ENCODE peak calls at places on chromosome 7, in seven cellular contexts. W, I, Y, M, T, P and D are unnamed samples.

GRCh38 chr7:124536156-124536762 is 229.3 kb downstream of the GPR37 start:
- DNase-seq in W (no peak), I (no peak), Y (no peak), M (no peak), T (peak), P (no peak), D (no peak)

GRCh38 chr7:64890761-64891666 is 12.1 kb upstream of the ZNF273 start:
- DNase-seq in W (no peak), I (no peak), Y (no peak), M (no peak), T (no peak), P (peak), D (no peak)

GRCh38 chr7:127967276-127967675 is 64.0 kb downstream of the LRRC4 start:
- DNase-seq in W (no peak), I (no peak), Y (no peak), M (no peak), T (no peak), P (no peak), D (no peak)

GRCh38 chr7:99806839-99807478 is 20.9 kb upstream of the CYP3A43 start:
- DNase-seq in W (no peak), I (no peak), Y (no peak), M (no peak), T (no peak), P (no peak), D (no peak)

GRCh38 chr7:25968205-25968993 is 183.6 kb upstream of the NFE2L3 start:
- DNase-seq in W (no peak), I (no peak), Y (peak), M (no peak), T (no peak), P (no peak), D (no peak)

GRCh38 chr7:35704261-35704660 is 9.3 kb upstream of the HERPUD2 start:
- DNase-seq in W (no peak), I (no peak), Y (no peak), M (no peak), T (no peak), P (no peak), D (no peak)

GRCh38 chr7:127871226-127871625 is 160.0 kb downstream of the LRRC4 start:
- DNase-seq in W (no peak), I (no peak), Y (no peak), M (no peak), T (no peak), P (no peak), D (no peak)

GRCh38 chr7:6432786-6433185 is 15.0 kb downstream of the DAGLB start:
- DNase-seq in W (no peak), I (no peak), Y (no peak), M (no peak), T (no peak), P (no peak), D (no peak)

GRCh38 chr7:147249956-147250355 is 1133.4 kb downstream of the CNTNAP2 start:
- DNase-seq in W (no peak), I (no peak), Y (no peak), M (no peak), T (no peak), P (no peak), D (no peak)

GRCh38 chr7:4604456-4604940 is 77.6 kb upstream of the FOXK1 start:
- DNase-seq in W (no peak), I (no peak), Y (no peak), M (no peak), T (no peak), P (no peak), D (no peak)

GRCh38 chr7:24851791-24852190 is 94.5 kb upstream of the GSDME start:
- DNase-seq in W (no peak), I (no peak), Y (no peak), M (no peak), T (no peak), P (no peak), D (no peak)

GRCh38 chr7:95986136-95986535 is 213.8 kb downstream of the DYNC1I1 start:
- DNase-seq in W (no peak), I (no peak), Y (no peak), M (no peak), T (peak), P (no peak), D (no peak)

GRCh38 chr7:19752045-19752444 is 21.4 kb downstream of the TMEM196 start:
- DNase-seq in W (no peak), I (no peak), Y (no peak), M (no peak), T (no peak), P (no peak), D (no peak)

GRCh38 chr7:21945374-21946227 is at the start of gene CDCA7L:
- DNase-seq in W (peak), I (peak), Y (peak), M (peak), T (peak), P (peak), D (peak)
- TF ChIP-seq CTCF in W (no peak), I (peak), Y (peak), M (no peak), T (no peak), P (no peak), D (no peak)

GRCh38 chr7:1546909-1547776 is 8.9 kb downstream of the TMEM184A start:
- DNase-seq in W (no peak), I (no peak), Y (peak), M (peak), T (no peak), P (no peak), D (no peak)

GRCh38 chr7:1544178-1544895 is 11.7 kb downstream of the TMEM184A start:
- DNase-seq in W (no peak), I (no peak), Y (peak), M (no peak), T (no peak), P (no peak), D (no peak)

GRCh38 chr7:1544896-1545416 is 11.0 kb downstream of the TMEM184A start:
- DNase-seq in W (no peak), I (no peak), Y (no peak), M (peak), T (no peak), P (no peak), D (no peak)

GRCh38 chr7:1546274-1546908 is 9.6 kb downstream of the TMEM184A start:
- DNase-seq in W (no peak), I (no peak), Y (no peak), M (peak), T (no peak), P (no peak), D (no peak)

GRCh38 chr7:1545417-1546246 is 10.4 kb downstream of the TMEM184A start:
- DNase-seq in W (no peak), I (no peak), Y (no peak), M (peak), T (no peak), P (no peak), D (no peak)
- TF ChIP-seq CTCF in W (no peak), I (no peak), Y (no peak), M (no peak), T (no peak), P (no peak), D (no peak)

DNA sequence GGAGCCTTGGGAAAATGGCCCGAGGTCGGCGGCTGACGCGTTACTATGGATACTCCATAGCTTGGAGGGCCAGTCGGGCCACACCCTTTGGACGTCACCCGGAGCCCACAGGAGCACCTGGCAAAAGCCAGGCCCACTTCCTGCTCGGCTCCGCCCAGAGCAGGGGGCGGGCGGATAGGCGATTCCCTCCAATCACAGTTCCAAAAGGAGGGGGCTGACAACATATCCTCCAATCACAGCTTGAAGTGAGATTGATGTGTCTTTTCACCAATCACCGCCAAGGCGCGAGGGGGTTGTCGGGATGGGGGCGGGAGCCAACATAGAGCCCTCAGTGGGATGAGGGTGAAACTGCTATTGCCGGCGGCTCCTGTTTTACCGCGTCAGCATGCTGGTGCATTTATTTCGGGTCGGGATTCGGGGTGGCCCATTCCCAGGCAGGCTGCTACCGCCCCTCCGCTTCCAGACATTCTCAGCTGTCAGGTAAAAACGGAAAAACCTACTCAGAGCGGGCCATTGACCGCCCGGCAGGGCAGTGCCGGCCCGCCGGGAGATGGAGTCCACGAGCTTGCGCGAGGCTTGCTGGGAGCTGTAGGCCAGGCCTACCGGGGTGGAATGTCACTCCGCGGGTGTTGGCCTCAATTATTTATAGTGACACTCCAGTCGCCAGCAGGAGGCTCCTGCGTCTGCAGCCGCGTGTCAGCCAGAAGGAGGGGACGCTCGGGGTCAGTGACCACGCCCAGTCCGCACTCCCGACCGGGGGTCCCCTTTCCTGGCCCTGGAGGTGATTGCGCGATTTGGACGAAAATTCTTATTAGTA is at the start of gene ABCB8:
- DNase-seq in W (peak), I (peak), Y (peak), M (peak), T (peak), P (peak), D (peak)
- TF ChIP-seq CTCF in W (no peak), I (peak), Y (peak), M (peak), T (peak), P (peak), D (no peak)

GRCh38 chr7:73341877-73342276 is 13.9 kb downstream of the FKBP6 start:
- DNase-seq in W (no peak), I (no peak), Y (no peak), M (no peak), T (peak), P (no peak), D (no peak)

GRCh38 chr7:73343671-73344380 is 15.9 kb downstream of the FKBP6 start:
- DNase-seq in W (no peak), I (peak), Y (no peak), M (no peak), T (no peak), P (no peak), D (no peak)

GRCh38 chr7:73340514-73340913 is 12.6 kb downstream of the FKBP6 start:
- DNase-seq in W (no peak), I (no peak), Y (no peak), M (no peak), T (no peak), P (no peak), D (no peak)

GRCh38 chr7:73345538-73345937 is 17.6 kb downstream of the FKBP6 start:
- DNase-seq in W (no peak), I (no peak), Y (no peak), M (no peak), T (no peak), P (no peak), D (no peak)

GRCh38 chr7:73342645-73343044 is 14.7 kb downstream of the FKBP6 start:
- DNase-seq in W (no peak), I (peak), Y (no peak), M (no peak), T (peak), P (no peak), D (no peak)
- TF ChIP-seq CTCF in W (no peak), I (peak), Y (no peak), M (peak), T (peak), P (no peak), D (no peak)

GRCh38 chr7:29379551-29379950 is 184.1 kb upstream of the PRR15 start:
- DNase-seq in W (no peak), I (no peak), Y (no peak), M (no peak), T (no peak), P (no peak), D (no peak)

GRCh38 chr7:29385214-29385613 is 178.4 kb upstream of the PRR15 start:
- DNase-seq in W (no peak), I (no peak), Y (no peak), M (no peak), T (no peak), P (no peak), D (no peak)

GRCh38 chr7:29386196-29386765 is 177.4 kb upstream of the PRR15 start:
- DNase-seq in W (no peak), I (no peak), Y (no peak), M (no peak), T (no peak), P (no peak), D (no peak)

GRCh38 chr7:29381206-29382094 is 182.2 kb upstream of the PRR15 start:
- DNase-seq in W (no peak), I (no peak), Y (no peak), M (no peak), T (no peak), P (no peak), D (no peak)

GRCh38 chr7:29384277-29384676 is 179.4 kb upstream of the PRR15 start:
- DNase-seq in W (no peak), I (no peak), Y (no peak), M (no peak), T (no peak), P (no peak), D (no peak)
- TF ChIP-seq CTCF in W (no peak), I (no peak), Y (no peak), M (no peak), T (no peak), P (no peak), D (no peak)

DNA sequence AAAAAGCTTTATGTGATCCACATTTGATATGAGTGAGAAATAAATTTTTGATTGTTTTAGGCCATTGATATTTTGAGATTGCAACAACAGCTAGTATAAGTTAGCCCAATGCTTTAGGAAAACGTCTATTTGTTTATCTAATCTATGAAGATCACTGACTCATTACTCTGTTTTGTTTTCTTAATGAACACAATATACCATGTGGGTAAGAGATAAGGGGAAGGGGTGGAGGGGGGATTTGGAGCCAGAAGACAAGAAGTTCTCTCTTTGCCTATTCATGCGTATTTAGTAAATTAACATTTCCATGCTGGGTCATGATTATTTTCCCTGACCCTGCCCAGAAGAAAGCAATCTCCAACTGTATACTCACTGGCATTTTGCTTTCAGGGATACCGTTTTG is 359.5 kb upstream of the NPSR1 start:
- DNase-seq in W (no peak), I (no peak), Y (no peak), M (no peak), T (peak), P (no peak), D (no peak)
- TF ChIP-seq CTCF in W (no peak), I (no peak), Y (no peak), M (no peak), T (no peak), P (no peak), D (no peak)

DNA sequence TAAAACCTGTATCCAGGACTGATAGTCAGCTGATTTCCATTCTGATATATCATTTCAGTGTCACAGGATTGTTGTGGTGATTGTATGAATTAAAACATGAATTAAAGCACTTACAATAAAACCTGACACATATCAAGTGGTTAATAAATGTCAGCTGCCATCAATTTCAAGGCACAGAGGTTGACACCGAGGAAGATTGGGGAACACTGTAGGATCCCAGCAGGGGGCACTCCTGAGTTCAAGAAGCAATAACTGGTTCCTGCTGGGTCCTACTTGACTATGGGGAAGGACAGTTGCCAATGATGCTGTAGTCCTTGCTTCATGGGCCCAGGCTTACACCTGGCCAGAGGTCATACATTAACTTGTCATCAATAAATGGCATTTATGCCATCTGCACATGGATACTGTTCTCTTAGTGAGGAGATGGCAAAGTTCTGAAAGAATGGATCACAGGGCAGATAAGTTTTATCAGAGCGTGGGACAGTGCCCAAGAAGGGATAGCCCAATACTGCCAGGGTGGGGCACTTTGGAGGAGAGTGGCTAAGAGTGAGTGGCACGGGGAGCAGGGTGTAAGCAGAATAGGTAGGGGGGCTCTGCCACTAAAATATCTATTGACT is 24.1 kb downstream of the FZD1 start:
- DNase-seq in W (peak), I (peak), Y (no peak), M (peak), T (no peak), P (no peak), D (peak)
- TF ChIP-seq CTCF in W (peak), I (peak), Y (peak), M (peak), T (peak), P (no peak), D (peak)

DNA sequence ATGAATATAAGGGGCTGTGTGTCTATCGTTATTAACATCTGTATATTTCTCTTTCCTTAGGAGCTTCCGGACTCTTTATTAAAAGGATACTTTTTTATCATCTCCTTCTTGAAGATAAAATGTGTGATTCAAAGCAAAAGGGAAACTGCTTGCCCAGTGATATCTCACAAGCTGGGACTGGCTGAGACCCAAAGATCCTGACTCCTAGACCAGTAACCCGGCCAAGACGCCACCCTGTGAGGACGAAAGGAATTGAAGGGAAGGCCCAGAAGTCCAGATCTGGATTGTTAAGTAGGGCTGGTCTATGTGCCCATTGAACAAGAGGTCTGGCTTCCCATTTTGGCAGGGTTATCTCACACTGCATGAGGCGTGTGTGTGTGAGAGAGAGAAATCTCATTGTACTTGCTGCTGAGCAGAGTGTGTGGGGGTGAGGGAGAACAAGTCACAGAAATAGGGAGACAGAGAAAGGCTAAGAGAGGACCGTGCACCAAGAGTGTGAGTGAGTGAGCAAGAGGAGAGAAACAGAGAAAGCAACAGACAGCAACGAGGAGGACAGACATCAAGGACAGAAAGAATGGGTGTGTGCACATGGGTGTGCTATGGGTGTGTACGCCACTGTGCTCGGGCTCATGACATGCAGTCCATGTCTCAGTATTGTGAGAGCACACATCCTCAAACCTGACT is 75.4 kb downstream of the PLXNA4 start:
- DNase-seq in W (peak), I (peak), Y (no peak), M (no peak), T (peak), P (no peak), D (no peak)
- TF ChIP-seq CTCF in W (no peak), I (peak), Y (no peak), M (no peak), T (peak), P (peak), D (no peak)

GRCh38 chr7:138980575-138981285 is 459 bp downstream of the KIAA1549 start:
- DNase-seq in W (peak), I (no peak), Y (no peak), M (no peak), T (no peak), P (no peak), D (peak)

GRCh38 chr7:138981332-138982203 is at the start of gene KIAA1549:
- DNase-seq in W (peak), I (peak), Y (peak), M (peak), T (peak), P (no peak), D (peak)

GRCh38 chr7:138978541-138979184 is 2.5 kb downstream of the KIAA1549 start:
- DNase-seq in W (no peak), I (no peak), Y (no peak), M (no peak), T (no peak), P (no peak), D (no peak)

GRCh38 chr7:138979988-138980574 is 1.1 kb downstream of the KIAA1549 start:
- DNase-seq in W (no peak), I (peak), Y (no peak), M (no peak), T (peak), P (no peak), D (no peak)

DNA sequence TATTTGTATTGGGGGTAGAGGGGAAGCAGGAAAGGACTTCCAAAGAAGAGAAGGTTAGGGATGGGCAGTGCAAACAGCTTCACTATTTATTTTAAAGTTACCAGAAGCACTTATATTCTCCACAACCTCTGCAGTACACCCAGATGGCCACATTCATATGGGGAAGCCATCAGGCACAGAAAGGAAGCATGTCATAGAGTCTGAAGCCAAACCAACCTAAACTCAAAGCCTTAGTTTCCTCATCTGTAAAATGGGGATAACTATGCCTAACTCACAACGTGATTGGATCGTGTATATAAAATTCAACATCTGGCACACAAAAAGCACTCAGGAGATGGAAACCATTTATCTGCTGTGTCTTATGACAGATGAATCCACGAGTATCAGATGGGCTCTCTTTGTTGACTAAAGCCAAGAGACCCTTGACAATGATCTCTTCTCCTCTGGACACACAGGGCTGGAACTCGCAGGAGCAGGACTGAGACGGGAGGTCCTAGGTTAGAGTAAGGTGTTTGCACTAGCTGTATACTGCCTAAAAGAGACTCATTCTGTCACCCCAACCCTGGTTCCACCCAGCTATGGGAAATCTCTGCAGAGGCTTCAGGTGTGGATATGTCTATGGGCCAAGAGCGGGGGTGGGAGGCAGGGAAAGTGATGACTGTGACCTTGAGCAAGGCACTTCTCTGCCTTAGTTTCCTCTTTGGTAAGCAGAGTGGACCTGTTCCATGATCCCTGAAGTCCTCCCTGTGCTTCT is 1.8 kb downstream of the KIAA1549 start:
- DNase-seq in W (no peak), I (no peak), Y (no peak), M (peak), T (no peak), P (no peak), D (no peak)
- TF ChIP-seq CTCF in W (no peak), I (peak), Y (peak), M (no peak), T (peak), P (no peak), D (no peak)